ENCODE peak calls at places on chromosomes 4 and X, in six cellular contexts. One of them, this sample, is unnamed.

GRCh38 chr4:187333151-187333550 is 609.5 kb upstream of the FAT1 start:
- DNase-seq in CD4-positive, alpha-beta T cell: no peak
- DNase-seq in NAMALWA: no peak
- DNase-seq in pancreas: no peak
- DNase-seq in ELF-1: no peak
- DNase-seq in AG08395: no peak
- DNase-seq in this sample: no peak

GRCh38 chr4:71186257-71186565 is 152.6 kb upstream of the SLC4A4 start:
- DNase-seq in CD4-positive, alpha-beta T cell: no peak
- DNase-seq in ELF-1: no peak
- DNase-seq in AG08395: no peak
- DNase-seq in NAMALWA: no peak
- DNase-seq in pancreas: no peak
- DNase-seq in this sample: no peak

GRCh38 chrX:3271485-3272186 is 74.8 kb downstream of the MXRA5 start:
- DNase-seq in ELF-1: no peak
- DNase-seq in pancreas: no peak
- DNase-seq in NAMALWA: no peak
- DNase-seq in AG08395: peak
- DNase-seq in CD4-positive, alpha-beta T cell: no peak
- DNase-seq in this sample: no peak

GRCh38 chr4:5874811-5875465 is 17.9 kb downstream of the CRMP1 start:
- DNase-seq in ELF-1: peak
- DNase-seq in AG08395: peak
- DNase-seq in CD4-positive, alpha-beta T cell: no peak
- DNase-seq in pancreas: no peak
- DNase-seq in NAMALWA: no peak
- DNase-seq in this sample: no peak

GRCh38 chrX:68132749-68133148 is 300.5 kb downstream of the OPHN1 start:
- DNase-seq in AG08395: no peak
- DNase-seq in NAMALWA: no peak
- DNase-seq in CD4-positive, alpha-beta T cell: no peak
- DNase-seq in ELF-1: no peak
- DNase-seq in pancreas: no peak
- DNase-seq in this sample: no peak

GRCh38 chr4:105140684-105141490 is 5.8 kb upstream of the TET2 start:
- DNase-seq in NAMALWA: peak
- DNase-seq in pancreas: peak
- DNase-seq in CD4-positive, alpha-beta T cell: no peak
- DNase-seq in AG08395: peak
- DNase-seq in ELF-1: no peak
- DNase-seq in this sample: no peak

GRCh38 chrX:68018248-68019203 is 414.8 kb downstream of the OPHN1 start:
- DNase-seq in AG08395: peak
- DNase-seq in ELF-1: peak
- DNase-seq in CD4-positive, alpha-beta T cell: no peak
- DNase-seq in NAMALWA: peak
- DNase-seq in pancreas: no peak
- DNase-seq in this sample: peak

GRCh38 chr4:142703694-142704309 is 142.3 kb downstream of the INPP4B start:
- DNase-seq in NAMALWA: no peak
- DNase-seq in pancreas: no peak
- DNase-seq in CD4-positive, alpha-beta T cell: no peak
- DNase-seq in AG08395: no peak
- DNase-seq in ELF-1: no peak
- DNase-seq in this sample: no peak

GRCh38 chr4:40987151-40987550 is 227.2 kb downstream of the APBB2 start:
- DNase-seq in pancreas: no peak
- DNase-seq in AG08395: no peak
- DNase-seq in CD4-positive, alpha-beta T cell: no peak
- DNase-seq in NAMALWA: no peak
- DNase-seq in ELF-1: no peak
- DNase-seq in this sample: no peak

GRCh38 chr4:137768196-137768595 is 235.9 kb upstream of the PCDH18 start:
- DNase-seq in pancreas: no peak
- DNase-seq in CD4-positive, alpha-beta T cell: no peak
- DNase-seq in NAMALWA: no peak
- DNase-seq in AG08395: no peak
- DNase-seq in ELF-1: no peak
- DNase-seq in this sample: no peak

GRCh38 chr4:82861529-82861928 is 29.4 kb downstream of the SEC31A start:
- DNase-seq in ELF-1: no peak
- DNase-seq in pancreas: no peak
- DNase-seq in NAMALWA: no peak
- DNase-seq in CD4-positive, alpha-beta T cell: no peak
- DNase-seq in AG08395: no peak
- DNase-seq in this sample: no peak

GRCh38 chrX:153643431-153644351 is 3.3 kb upstream of the DUSP9 start:
- DNase-seq in pancreas: no peak
- DNase-seq in CD4-positive, alpha-beta T cell: no peak
- DNase-seq in AG08395: no peak
- DNase-seq in ELF-1: peak
- DNase-seq in NAMALWA: no peak
- DNase-seq in this sample: peak

GRCh38 chr4:185255868-185256267 is 46.5 kb downstream of the SNX25 start:
- DNase-seq in AG08395: no peak
- DNase-seq in ELF-1: no peak
- DNase-seq in pancreas: no peak
- DNase-seq in CD4-positive, alpha-beta T cell: no peak
- DNase-seq in NAMALWA: no peak
- DNase-seq in this sample: no peak

This sample was measured in LoVo.